ENCODE peak calls at places on chromosomes 1 and 21, in nine cellular contexts. L, E, G, H, O, Q, F, T and D are unnamed samples.

GRCh38 chr1:201140235-201140940 is 13.4 kb upstream of the ASCL5 start:
- DNase-seq in O (no peak), E (no peak), H (no peak), Q (no peak), L (no peak), F (no peak), T (no peak), G (no peak), D (no peak)

GRCh38 chr1:78831731-78832360 is 174.7 kb downstream of the ADGRL4 start:
- DNase-seq in E (no peak), G (no peak), O (peak; percentile 98), L (no peak), T (peak; percentile 61), Q (no peak), H (no peak), F (peak; percentile 93), D (no peak)

GRCh38 chr1:23427550-23427949 is 3.0 kb upstream of the TCEA3 start:
- DNase-seq in E (no peak), F (no peak), G (no peak), T (no peak), Q (no peak), L (no peak), H (no peak), O (no peak), D (no peak)

GRCh38 chr1:2928733-2929325 is 92.4 kb upstream of the ACTRT2 start:
- DNase-seq in E (no peak), G (no peak), Q (no peak), O (no peak), T (no peak), L (no peak), F (no peak), H (no peak), D (no peak)

GRCh38 chr1:162535501-162535900 is 26.0 kb upstream of the UAP1 start:
- DNase-seq in T (no peak), G (no peak), Q (no peak), E (no peak), L (no peak), H (no peak), F (no peak), O (no peak), D (no peak)

GRCh38 chr1:79430437-79430836 is 423.9 kb upstream of the ADGRL4 start:
- DNase-seq in F (no peak), G (no peak), L (no peak), O (no peak), Q (no peak), T (no peak), E (no peak), H (no peak), D (no peak)

GRCh38 chr1:56972971-56973370 is 7.2 kb upstream of the C8B start:
- DNase-seq in Q (no peak), G (no peak), O (no peak), F (no peak), H (no peak), T (no peak), E (no peak), L (no peak), D (no peak)

GRCh38 chr1:99691175-99691574 is 45.3 kb downstream of the PALMD start:
- DNase-seq in F (no peak), G (no peak), Q (no peak), H (no peak), L (no peak), T (no peak), E (no peak), O (peak; percentile 25), D (no peak)

GRCh38 chr1:181359012-181359411 is 124.3 kb upstream of the CACNA1E start:
- DNase-seq in Q (no peak), H (no peak), E (no peak), L (no peak), T (no peak), F (no peak), O (no peak), G (no peak), D (no peak)

GRCh38 chr21:41283211-41283818 is 33.3 kb upstream of the FAM3B start:
- DNase-seq in F (peak; percentile 84), O (peak; percentile 60), H (peak; percentile 59), L (peak; percentile 47), G (no peak), Q (no peak), E (no peak), T (peak; percentile 75), D (no peak)

GRCh38 chr1:161119379-161120061 is 1.6 kb downstream of the NIT1 start:
- DNase-seq in L (no peak), E (no peak), F (peak; percentile 87), T (peak; percentile 80), O (peak; percentile 66), G (no peak), H (no peak), Q (no peak), D (peak; percentile 28)

GRCh38 chr1:11434506-11434905 is 44.4 kb upstream of the DISP3 start:
- DNase-seq in F (no peak), Q (no peak), E (no peak), O (no peak), L (no peak), H (no peak), T (no peak), G (no peak), D (no peak)

GRCh38 chr1:52164604-52165003 is 22.7 kb downstream of the ZFYVE9 start:
- DNase-seq in L (no peak), E (no peak), O (no peak), F (peak; percentile 33), T (no peak), G (no peak), H (no peak), Q (no peak), D (no peak)

GRCh38 chr1:24127134-24127800 is 15.3 kb upstream of the MYOM3 start:
- DNase-seq in H (no peak), T (no peak), G (no peak), O (no peak), L (no peak), F (no peak), Q (peak; percentile 1), E (no peak), D (no peak)